ENCODE peak calls at places on chromosomes 11 and 22, in five cellular contexts. O is stimulated activated CD4-positive, alpha-beta T cell treated with anti-CD3 and anti-CD28 coated beads, Interleukin-12 subunit alpha, Interleukin-12 subunit beta, amount 100 ng/mL, for 48 hours; N is GM13977; F is A549; C is glomerular endothelial cell. T is an unnamed sample.

GRCh38 chr11:110086892-110087309 is 6.3 kb upstream of the ZC3H12C start:
- DNase-seq in F (no peak), C (no peak), N (no peak), O (no peak), T (no peak)

GRCh38 chr11:1574256-1575242 is 2.5 kb upstream of the DUSP8 start:
- DNase-seq in O (peak; percentile 41), F (peak; percentile 68), N (peak; percentile 86), C (no peak), T (no peak)

GRCh38 chr11:68206211-68206610 is 6.9 kb downstream of the KMT5B start:
- DNase-seq in C (no peak), F (peak; percentile 60), O (no peak), N (peak; percentile 68), T (peak; percentile 53)

GRCh38 chr11:45662665-45663485 is 2.5 kb downstream of the CHST1 start:
- DNase-seq in O (no peak), F (peak; percentile 63), C (no peak), N (no peak), T (no peak)

GRCh38 chr11:105296806-105297205 is 157.2 kb upstream of the CARD18 start:
- DNase-seq in N (no peak), C (no peak), O (no peak), F (no peak), T (no peak)

GRCh38 chr11:74932797-74933196 is 16.1 kb downstream of the XRRA1 start:
- DNase-seq in N (no peak), O (no peak), C (no peak), F (no peak), T (no peak)

GRCh38 chr22:32112380-32112779 is 46.7 kb downstream of the C22orf42 start:
- DNase-seq in N (no peak), F (no peak), O (no peak), C (no peak), T (no peak)

GRCh38 chr11:1163911-1164735 is 6.4 kb downstream of the MUC5AC start:
- DNase-seq in F (no peak), N (peak; percentile 27), C (no peak), O (no peak), T (no peak)

GRCh38 chr11:12692238-12693074 is 18.2 kb downstream of the TEAD1 start:
- DNase-seq in F (peak; percentile 75), N (no peak), C (no peak), O (no peak), T (peak; percentile 60)

GRCh38 chr22:50456026-50456425 is 18.8 kb downstream of the SBF1 start:
- DNase-seq in F (no peak), N (no peak), O (no peak), C (no peak), T (no peak)

GRCh38 chr11:28133146-28133545 is 25.0 kb downstream of the METTL15 start:
- DNase-seq in O (no peak), N (no peak), C (no peak), F (no peak), T (no peak)

GRCh38 chr11:120748485-120748814 is 236.9 kb downstream of the GRIK4 start:
- DNase-seq in N (no peak), O (no peak), C (no peak), F (no peak), T (no peak)

GRCh38 chr22:27726344-27726725 is 75.2 kb downstream of the MN1 start:
- DNase-seq in O (no peak), N (no peak), F (no peak), C (no peak), T (no peak)

GRCh38 chr22:49811014-49811791 is 16.5 kb downstream of the BRD1 start:
- DNase-seq in C (no peak), F (no peak), N (no peak), O (no peak), T (no peak)

GRCh38 chr11:2521081-2521480 is 76.3 kb downstream of the KCNQ1 start:
- DNase-seq in N (no peak), F (no peak), C (no peak), O (no peak), T (no peak)

GRCh38 chr11:134592391-134592990 is 180.4 kb upstream of the B3GAT1 start:
- DNase-seq in O (peak; percentile 37), F (no peak), C (no peak), N (no peak), T (peak; percentile 49)